ENCODE peak calls at places on chromosomes 1 and 21, in six cellular contexts. B is activated T-helper 1 cell treated with anti-CD3 and anti-CD28 coated beads, Interleukin-12 subunit alpha, Interleukin-12 subunit beta, Interleukin-2, Interleukin-4 antibody, amounts not matched to agents 30 ng/mL and 10 ng/mL and 1 ng/mL, durations not matched to agents 14 hours and 24 hours and 36 hours; P is endothelial cell of umbilical vein; H is mucosa of gallbladder; E is ELR; G is H9. N is an unnamed sample.

GRCh38 chr1:105894006-105894405 is 1162.5 kb upstream of the PRMT6 start:
- DNase-seq in B (no peak), P (no peak), H (no peak), E (peak; percentile 67), G (no peak), N (no peak)

GRCh38 chr1:171257207-171258052 is 9.1 kb downstream of the FMO1 start:
- DNase-seq in B (no peak), P (no peak), H (peak; percentile 65), E (peak; percentile 24), G (no peak), N (no peak)

GRCh38 chr1:98044071-98044697 is 123.3 kb upstream of the DPYD start:
- DNase-seq in B (no peak), P (peak; percentile 42), H (no peak), E (no peak), G (peak; percentile 26), N (no peak)

GRCh38 chr1:18869847-18870246 is 10.4 kb upstream of the TAS1R2 start:
- DNase-seq in B (no peak), P (no peak), H (no peak), E (no peak), G (no peak), N (no peak)

GRCh38 chr1:200231787-200232222 is 178.0 kb downstream of the ZNF281 start:
- DNase-seq in B (no peak), P (peak; percentile 58), H (no peak), E (peak; percentile 32), G (no peak), N (no peak)

GRCh38 chr1:7648761-7649384 is 122.2 kb upstream of the VAMP3 start:
- DNase-seq in B (no peak), P (peak; percentile 85), H (peak; percentile 66), E (no peak), G (no peak), N (no peak)

GRCh38 chr1:218357893-218358232 is 12.7 kb downstream of the TGFB2 start:
- DNase-seq in B (no peak), P (no peak), H (no peak), E (no peak), G (no peak), N (no peak)

GRCh38 chr21:26127918-26128317 is 42.7 kb downstream of the APP start:
- DNase-seq in B (no peak), P (peak; percentile 66), H (peak; percentile 45), E (peak; percentile 19), G (no peak), N (no peak)

GRCh38 chr1:15038232-15039016 is 115.1 kb upstream of the TMEM51 start:
- DNase-seq in B (no peak), P (no peak), H (no peak), E (peak; percentile 53), G (peak; percentile 53), N (no peak)

GRCh38 chr1:85479491-85479890 is 14.5 kb upstream of the DDAH1 start:
- DNase-seq in B (no peak), P (no peak), H (no peak), E (no peak), G (no peak), N (no peak)

GRCh38 chr1:204826970-204827369 is 43.7 kb upstream of the NFASC start:
- DNase-seq in B (no peak), P (no peak), H (no peak), E (peak; percentile 28), G (peak; percentile 87), N (no peak)

GRCh38 chr1:62530516-62531154 is 66.7 kb upstream of the ANGPTL3 start:
- DNase-seq in B (no peak), P (peak; percentile 29), H (peak; percentile 31), E (peak; percentile 60), G (peak; percentile 84), N (no peak)

GRCh38 chr1:211493865-211494653 is 2.1 kb upstream of the RD3 start:
- DNase-seq in B (no peak), P (no peak), H (no peak), E (no peak), G (no peak), N (no peak)

GRCh38 chr1:36609241-36610027 is 126.7 kb upstream of the CSF3R start:
- DNase-seq in B (no peak), P (peak; percentile 31), H (peak; percentile 22), E (peak; percentile 73), G (peak; percentile 84), N (peak; percentile 38)

GRCh38 chr1:226678701-226679100 is 60.4 kb downstream of the ITPKB start:
- DNase-seq in B (no peak), P (no peak), H (no peak), E (no peak), G (no peak), N (no peak)

GRCh38 chr1:190436615-190437014 is 41.0 kb downstream of the BRINP3 start:
- DNase-seq in B (no peak), P (peak; percentile 42), H (no peak), E (peak; percentile 75), G (no peak), N (no peak)

GRCh38 chr1:61337471-61337870 is 255.1 kb downstream of the NFIA start:
- DNase-seq in B (no peak), P (peak; percentile 57), H (no peak), E (no peak), G (no peak), N (no peak)

GRCh38 chr1:16393255-16394177 is 26.5 kb downstream of the SZRD1 start:
- DNase-seq in B (no peak), P (no peak), H (no peak), E (no peak), G (no peak), N (no peak)

GRCh38 chr1:50447961-50448360 is 24.7 kb upstream of the DMRTA2 start:
- DNase-seq in B (no peak), P (no peak), H (no peak), E (peak; percentile 18), G (no peak), N (no peak)

N was measured in stimulated activated naive B cell treated with anti-CD40 and anti-IgM and Interleukin-4, amounts not matched to agents 10 μg/mL and 1 μg/mL and 100 μg/mL, for 72 hours.